ENCODE peak calls at places on chromosomes 5 and 9, in six cellular contexts. One of them, this sample, is unnamed.

GRCh38 chr5:106397700-106398099 is 1273.0 kb downstream of the EFNA5 start:
- DNase-seq in AG10803: peak
- DNase-seq in fibroblast of the aortic adventitia: peak
- DNase-seq in HCT116: peak
- DNase-seq in GM06990: no peak
- DNase-seq in dorsolateral prefrontal cortex: no peak
- DNase-seq in this sample: no peak

GRCh38 chr9:90547896-90548295 is 94.7 kb downstream of the DIRAS2 start:
- DNase-seq in fibroblast of the aortic adventitia: no peak
- DNase-seq in dorsolateral prefrontal cortex: no peak
- DNase-seq in AG10803: peak
- DNase-seq in GM06990: no peak
- DNase-seq in HCT116: no peak
- DNase-seq in this sample: no peak

GRCh38 chr5:164191240-164191639 is 685.8 kb downstream of the MAT2B start:
- DNase-seq in AG10803: peak
- DNase-seq in dorsolateral prefrontal cortex: no peak
- DNase-seq in GM06990: no peak
- DNase-seq in fibroblast of the aortic adventitia: peak
- DNase-seq in HCT116: no peak
- DNase-seq in this sample: no peak

GRCh38 chr5:130652178-130652577 is 512.9 kb downstream of the HINT1 start:
- DNase-seq in AG10803: peak
- DNase-seq in dorsolateral prefrontal cortex: no peak
- DNase-seq in HCT116: peak
- DNase-seq in GM06990: no peak
- DNase-seq in fibroblast of the aortic adventitia: no peak
- DNase-seq in this sample: no peak

GRCh38 chr5:40551706-40552557 is 127.8 kb upstream of the PTGER4 start:
- DNase-seq in GM06990: no peak
- DNase-seq in HCT116: no peak
- DNase-seq in fibroblast of the aortic adventitia: peak
- DNase-seq in AG10803: peak
- DNase-seq in dorsolateral prefrontal cortex: no peak
- DNase-seq in this sample: no peak

GRCh38 chr9:106405871-106406435 is 457.0 kb upstream of the ZNF462 start:
- DNase-seq in AG10803: peak
- DNase-seq in dorsolateral prefrontal cortex: no peak
- DNase-seq in GM06990: no peak
- DNase-seq in HCT116: no peak
- DNase-seq in fibroblast of the aortic adventitia: no peak
- DNase-seq in this sample: no peak

GRCh38 chr9:133233681-133234432 is 24.8 kb upstream of the OBP2B start:
- DNase-seq in GM06990: no peak
- DNase-seq in fibroblast of the aortic adventitia: no peak
- DNase-seq in HCT116: no peak
- DNase-seq in AG10803: no peak
- DNase-seq in dorsolateral prefrontal cortex: no peak
- DNase-seq in this sample: no peak

GRCh38 chr9:120708526-120709224 is 5.6 kb downstream of the MEGF9 start:
- DNase-seq in GM06990: no peak
- DNase-seq in AG10803: peak
- DNase-seq in dorsolateral prefrontal cortex: no peak
- DNase-seq in HCT116: no peak
- DNase-seq in fibroblast of the aortic adventitia: peak
- DNase-seq in this sample: no peak

GRCh38 chr9:76562511-76562911 is 103.5 kb downstream of the GCNT1 start:
- DNase-seq in AG10803: peak
- DNase-seq in HCT116: no peak
- DNase-seq in GM06990: peak
- DNase-seq in dorsolateral prefrontal cortex: no peak
- DNase-seq in fibroblast of the aortic adventitia: peak
- DNase-seq in this sample: peak

GRCh38 chr5:98569288-98569687 is 204.2 kb upstream of the RGMB start:
- DNase-seq in GM06990: no peak
- DNase-seq in dorsolateral prefrontal cortex: no peak
- DNase-seq in HCT116: no peak
- DNase-seq in AG10803: no peak
- DNase-seq in fibroblast of the aortic adventitia: no peak
- DNase-seq in this sample: no peak

GRCh38 chr5:32531885-32532520 is 53.4 kb upstream of the SUB1 start:
- DNase-seq in HCT116: no peak
- DNase-seq in dorsolateral prefrontal cortex: peak
- DNase-seq in AG10803: peak
- DNase-seq in GM06990: peak
- DNase-seq in fibroblast of the aortic adventitia: peak
- DNase-seq in this sample: peak

GRCh38 chr5:38467353-38468040 is 88.9 kb downstream of the LIFR start:
- DNase-seq in HCT116: no peak
- DNase-seq in AG10803: peak
- DNase-seq in fibroblast of the aortic adventitia: peak
- DNase-seq in dorsolateral prefrontal cortex: peak
- DNase-seq in GM06990: no peak
- DNase-seq in this sample: no peak

GRCh38 chr5:138491669-138492551 is 26.6 kb downstream of the EGR1 start:
- DNase-seq in HCT116: peak
- DNase-seq in AG10803: peak
- DNase-seq in dorsolateral prefrontal cortex: peak
- DNase-seq in fibroblast of the aortic adventitia: peak
- DNase-seq in GM06990: peak
- DNase-seq in this sample: peak

GRCh38 chr9:79812099-79812498 is 240.3 kb downstream of the TLE4 start:
- DNase-seq in dorsolateral prefrontal cortex: no peak
- DNase-seq in GM06990: peak
- DNase-seq in AG10803: peak
- DNase-seq in HCT116: no peak
- DNase-seq in fibroblast of the aortic adventitia: peak
- DNase-seq in this sample: no peak

GRCh38 chr9:125794708-125795107 is 47.5 kb downstream of the PBX3 start:
- DNase-seq in HCT116: no peak
- DNase-seq in AG10803: no peak
- DNase-seq in fibroblast of the aortic adventitia: no peak
- DNase-seq in GM06990: no peak
- DNase-seq in dorsolateral prefrontal cortex: no peak
- DNase-seq in this sample: no peak

GRCh38 chr9:115000217-115000639 is 69.8 kb upstream of the TNFSF8 start:
- DNase-seq in fibroblast of the aortic adventitia: no peak
- DNase-seq in AG10803: peak
- DNase-seq in GM06990: no peak
- DNase-seq in dorsolateral prefrontal cortex: no peak
- DNase-seq in HCT116: no peak
- DNase-seq in this sample: no peak

GRCh38 chr9:68861436-68861835 is 152.5 kb downstream of the PRKACG start:
- DNase-seq in dorsolateral prefrontal cortex: no peak
- DNase-seq in HCT116: no peak
- DNase-seq in fibroblast of the aortic adventitia: no peak
- DNase-seq in AG10803: no peak
- DNase-seq in GM06990: no peak
- DNase-seq in this sample: no peak

GRCh38 chr5:285991-286557 is 14.6 kb downstream of the PDCD6 start:
- DNase-seq in HCT116: no peak
- DNase-seq in AG10803: no peak
- DNase-seq in GM06990: no peak
- DNase-seq in fibroblast of the aortic adventitia: no peak
- DNase-seq in dorsolateral prefrontal cortex: no peak
- DNase-seq in this sample: no peak

GRCh38 chr9:33880562-33881089 is 63.7 kb downstream of the UBE2R2 start:
- DNase-seq in GM06990: no peak
- DNase-seq in AG10803: no peak
- DNase-seq in dorsolateral prefrontal cortex: no peak
- DNase-seq in fibroblast of the aortic adventitia: no peak
- DNase-seq in HCT116: no peak
- DNase-seq in this sample: no peak

GRCh38 chr5:123036391-123037103 is at the start of gene PPIC:
- DNase-seq in dorsolateral prefrontal cortex: peak
- DNase-seq in AG10803: peak
- DNase-seq in GM06990: peak
- DNase-seq in HCT116: peak
- DNase-seq in fibroblast of the aortic adventitia: peak
- DNase-seq in this sample: peak

GRCh38 chr5:60959156-60959555 is 14.2 kb downstream of the NDUFAF2 start:
- DNase-seq in fibroblast of the aortic adventitia: peak
- DNase-seq in HCT116: peak
- DNase-seq in GM06990: no peak
- DNase-seq in AG10803: peak
- DNase-seq in dorsolateral prefrontal cortex: no peak
- DNase-seq in this sample: no peak

GRCh38 chr5:141040763-141041426 is 10.3 kb upstream of the PCDHB1 start:
- DNase-seq in fibroblast of the aortic adventitia: peak
- DNase-seq in GM06990: peak
- DNase-seq in AG10803: peak
- DNase-seq in HCT116: peak
- DNase-seq in dorsolateral prefrontal cortex: peak
- DNase-seq in this sample: peak
- TF ChIP-seq CTCF in fibroblast of the aortic adventitia: peak
- TF ChIP-seq CTCF in GM06990: peak
- TF ChIP-seq CTCF in AG10803: peak
- TF ChIP-seq CTCF in HCT116: peak
- TF ChIP-seq CTCF in dorsolateral prefrontal cortex: peak
- TF ChIP-seq CTCF in this sample: peak

GRCh38 chr9:25418974-25419373 is 259.3 kb downstream of the TUSC1 start:
- DNase-seq in HCT116: no peak
- DNase-seq in GM06990: no peak
- DNase-seq in AG10803: no peak
- DNase-seq in dorsolateral prefrontal cortex: no peak
- DNase-seq in fibroblast of the aortic adventitia: no peak
- DNase-seq in this sample: no peak

GRCh38 chr9:25427290-25427689 is 251.0 kb downstream of the TUSC1 start:
- DNase-seq in dorsolateral prefrontal cortex: no peak
- DNase-seq in fibroblast of the aortic adventitia: no peak
- DNase-seq in AG10803: no peak
- DNase-seq in HCT116: no peak
- DNase-seq in GM06990: no peak
- DNase-seq in this sample: no peak

GRCh38 chr9:25415723-25416122 is 262.5 kb downstream of the TUSC1 start:
- DNase-seq in GM06990: no peak
- DNase-seq in fibroblast of the aortic adventitia: no peak
- DNase-seq in dorsolateral prefrontal cortex: no peak
- DNase-seq in AG10803: no peak
- DNase-seq in HCT116: no peak
- DNase-seq in this sample: no peak

DNA sequence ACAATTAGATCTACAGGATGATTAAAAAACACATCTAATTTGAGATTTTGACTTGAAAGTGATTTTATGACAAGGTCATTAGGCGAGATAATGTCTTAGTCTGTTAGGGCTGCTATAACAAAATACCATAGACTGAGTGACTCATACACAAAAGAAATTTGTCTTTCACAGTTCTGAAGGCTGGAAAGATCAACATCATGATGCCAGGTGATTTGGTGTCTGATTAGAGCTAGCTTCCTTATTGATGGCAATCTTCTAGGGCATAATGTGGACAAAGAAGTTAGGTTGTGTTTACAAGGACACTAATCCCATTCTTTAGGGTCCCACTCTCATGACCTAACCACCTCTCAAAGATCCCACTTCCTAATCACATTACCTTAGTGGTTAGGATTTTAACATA is 256.7 kb downstream of the TUSC1 start:
- DNase-seq in GM06990: no peak
- DNase-seq in fibroblast of the aortic adventitia: no peak
- DNase-seq in HCT116: no peak
- DNase-seq in dorsolateral prefrontal cortex: no peak
- DNase-seq in AG10803: no peak
- DNase-seq in this sample: no peak
- TF ChIP-seq CTCF in GM06990: no peak
- TF ChIP-seq CTCF in fibroblast of the aortic adventitia: no peak
- TF ChIP-seq CTCF in HCT116: no peak
- TF ChIP-seq CTCF in dorsolateral prefrontal cortex: no peak
- TF ChIP-seq CTCF in AG10803: no peak
- TF ChIP-seq CTCF in this sample: no peak

DNA sequence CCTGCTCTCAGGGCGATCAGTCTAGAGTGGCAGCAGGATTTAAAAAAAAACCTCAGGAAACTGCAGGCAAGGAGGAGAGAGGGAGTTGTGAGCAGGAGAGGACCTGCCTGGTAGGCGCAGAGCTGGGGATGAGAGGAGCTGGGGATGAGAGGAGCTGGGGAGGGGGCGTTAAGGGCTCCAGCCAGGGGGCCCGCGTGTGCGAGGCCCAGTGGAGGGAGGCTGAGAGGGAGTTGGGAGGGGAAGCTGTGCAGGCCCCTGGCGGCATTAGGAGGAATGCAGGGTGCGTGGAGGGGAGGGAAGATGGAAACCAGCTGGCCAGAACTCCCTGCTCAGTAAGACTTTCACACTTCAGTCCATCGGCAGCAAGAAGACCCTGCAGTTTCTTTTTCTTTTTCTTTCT is 45.2 kb upstream of the HMCN2 start:
- DNase-seq in AG10803: peak
- DNase-seq in fibroblast of the aortic adventitia: peak
- DNase-seq in GM06990: no peak
- DNase-seq in HCT116: no peak
- DNase-seq in dorsolateral prefrontal cortex: no peak
- DNase-seq in this sample: no peak
- TF ChIP-seq CTCF in AG10803: peak
- TF ChIP-seq CTCF in fibroblast of the aortic adventitia: peak
- TF ChIP-seq CTCF in GM06990: no peak
- TF ChIP-seq CTCF in HCT116: no peak
- TF ChIP-seq CTCF in dorsolateral prefrontal cortex: no peak
- TF ChIP-seq CTCF in this sample: no peak

GRCh38 chr9:109555215-109555614 is 57.1 kb upstream of the PTPN3 start:
- DNase-seq in fibroblast of the aortic adventitia: no peak
- DNase-seq in AG10803: no peak
- DNase-seq in dorsolateral prefrontal cortex: no peak
- DNase-seq in HCT116: no peak
- DNase-seq in GM06990: no peak
- DNase-seq in this sample: no peak
- TF ChIP-seq CTCF in fibroblast of the aortic adventitia: no peak
- TF ChIP-seq CTCF in AG10803: no peak
- TF ChIP-seq CTCF in dorsolateral prefrontal cortex: no peak
- TF ChIP-seq CTCF in HCT116: no peak
- TF ChIP-seq CTCF in GM06990: no peak
- TF ChIP-seq CTCF in this sample: no peak

GRCh38 chr9:129667378-129667777 is 1.9 kb downstream of the PRRX2 start:
- DNase-seq in fibroblast of the aortic adventitia: no peak
- DNase-seq in AG10803: no peak
- DNase-seq in GM06990: no peak
- DNase-seq in dorsolateral prefrontal cortex: no peak
- DNase-seq in HCT116: no peak
- DNase-seq in this sample: no peak

GRCh38 chr9:129671065-129671464 is 5.6 kb downstream of the PRRX2 start:
- DNase-seq in GM06990: no peak
- DNase-seq in fibroblast of the aortic adventitia: no peak
- DNase-seq in AG10803: no peak
- DNase-seq in dorsolateral prefrontal cortex: no peak
- DNase-seq in HCT116: no peak
- DNase-seq in this sample: no peak

GRCh38 chr9:129667850-129668249 is 2.4 kb downstream of the PRRX2 start:
- DNase-seq in dorsolateral prefrontal cortex: no peak
- DNase-seq in AG10803: peak
- DNase-seq in HCT116: no peak
- DNase-seq in GM06990: no peak
- DNase-seq in fibroblast of the aortic adventitia: no peak
- DNase-seq in this sample: no peak

GRCh38 chr9:129669946-129670345 is 4.5 kb downstream of the PRRX2 start:
- DNase-seq in dorsolateral prefrontal cortex: no peak
- DNase-seq in fibroblast of the aortic adventitia: no peak
- DNase-seq in AG10803: peak
- DNase-seq in GM06990: no peak
- DNase-seq in HCT116: no peak
- DNase-seq in this sample: no peak

GRCh38 chr9:129669141-129669718 is 3.8 kb downstream of the PRRX2 start:
- DNase-seq in fibroblast of the aortic adventitia: peak
- DNase-seq in HCT116: no peak
- DNase-seq in AG10803: peak
- DNase-seq in GM06990: no peak
- DNase-seq in dorsolateral prefrontal cortex: no peak
- DNase-seq in this sample: no peak
- TF ChIP-seq CTCF in fibroblast of the aortic adventitia: no peak
- TF ChIP-seq CTCF in HCT116: no peak
- TF ChIP-seq CTCF in AG10803: peak
- TF ChIP-seq CTCF in GM06990: no peak
- TF ChIP-seq CTCF in dorsolateral prefrontal cortex: no peak
- TF ChIP-seq CTCF in this sample: no peak